ENCODE peak calls at places on chromosomes 1 and 21, in seven cellular contexts. One of them, this sample, is unnamed.
A peak's percentile ranks its signal among the peaks of the same experiment; 100 is the strongest.

GRCh38 chr21:37435719-37436118 is 69.1 kb downstream of the DYRK1A start:
- DNase-seq in GM12892: no peak
- DNase-seq in GM12878: no peak
- DNase-seq in H1: no peak
- DNase-seq in K562: no peak
- DNase-seq in HepG2: no peak
- DNase-seq in SK-N-SH: no peak
- DNase-seq in this sample: no peak

GRCh38 chr1:150477733-150478132 is 9.5 kb upstream of the TARS2 start:
- DNase-seq in HepG2: no peak
- DNase-seq in K562: no peak
- DNase-seq in H1: no peak
- DNase-seq in GM12892: no peak
- DNase-seq in SK-N-SH: no peak
- DNase-seq in GM12878: no peak
- DNase-seq in this sample: no peak

GRCh38 chr1:209746469-209747269 is 9.2 kb upstream of the TRAF3IP3 start:
- DNase-seq in SK-N-SH: no peak
- DNase-seq in HepG2: no peak
- DNase-seq in H1: no peak
- DNase-seq in GM12878: no peak
- DNase-seq in GM12892: no peak
- DNase-seq in K562: no peak
- DNase-seq in this sample: no peak

GRCh38 chr1:154869351-154870116 is 547 bp downstream of the KCNN3 start:
- DNase-seq in K562: no peak
- DNase-seq in H1: no peak
- DNase-seq in SK-N-SH: peak; percentile 80
- DNase-seq in GM12892: no peak
- DNase-seq in HepG2: no peak
- DNase-seq in GM12878: no peak
- DNase-seq in this sample: no peak

GRCh38 chr1:208047476-208047934 is 136.6 kb upstream of the CD34 start:
- DNase-seq in GM12892: no peak
- DNase-seq in K562: no peak
- DNase-seq in HepG2: peak; percentile 68
- DNase-seq in GM12878: no peak
- DNase-seq in SK-N-SH: no peak
- DNase-seq in H1: no peak
- DNase-seq in this sample: no peak

GRCh38 chr1:5907966-5908365 is 84.3 kb downstream of the NPHP4 start:
- DNase-seq in SK-N-SH: no peak
- DNase-seq in GM12878: no peak
- DNase-seq in GM12892: no peak
- DNase-seq in HepG2: no peak
- DNase-seq in H1: peak; percentile 31
- DNase-seq in K562: no peak
- DNase-seq in this sample: no peak

GRCh38 chr1:44037154-44037553 is 5.9 kb upstream of the SLC6A9 start:
- DNase-seq in K562: no peak
- DNase-seq in H1: no peak
- DNase-seq in HepG2: no peak
- DNase-seq in GM12892: no peak
- DNase-seq in GM12878: no peak
- DNase-seq in SK-N-SH: no peak
- DNase-seq in this sample: no peak

GRCh38 chr21:33789697-33790096 is 125.9 kb downstream of the ATP5PO start:
- DNase-seq in SK-N-SH: no peak
- DNase-seq in K562: no peak
- DNase-seq in H1: no peak
- DNase-seq in GM12892: no peak
- DNase-seq in GM12878: no peak
- DNase-seq in HepG2: no peak
- DNase-seq in this sample: no peak

GRCh38 chr1:201769966-201770365 is 59.0 kb upstream of the IPO9 start:
- DNase-seq in GM12878: no peak
- DNase-seq in GM12892: no peak
- DNase-seq in HepG2: no peak
- DNase-seq in H1: no peak
- DNase-seq in SK-N-SH: no peak
- DNase-seq in K562: no peak
- DNase-seq in this sample: no peak

GRCh38 chr1:44531785-44532566 is 126.9 kb downstream of the RNF220 start:
- DNase-seq in SK-N-SH: no peak
- DNase-seq in GM12892: no peak
- DNase-seq in HepG2: peak; percentile 74
- DNase-seq in GM12878: peak; percentile 16
- DNase-seq in H1: no peak
- DNase-seq in K562: peak; percentile 88
- DNase-seq in this sample: no peak

GRCh38 chr1:177964336-177964735 is 5.5 kb downstream of the SEC16B start:
- DNase-seq in HepG2: no peak
- DNase-seq in GM12892: no peak
- DNase-seq in GM12878: no peak
- DNase-seq in K562: no peak
- DNase-seq in H1: no peak
- DNase-seq in SK-N-SH: no peak
- DNase-seq in this sample: no peak

GRCh38 chr1:212967767-212968166 is 17.4 kb downstream of the VASH2 start:
- DNase-seq in SK-N-SH: peak; percentile 57
- DNase-seq in K562: peak; percentile 84
- DNase-seq in GM12892: no peak
- DNase-seq in GM12878: no peak
- DNase-seq in H1: no peak
- DNase-seq in HepG2: peak; percentile 45
- DNase-seq in this sample: no peak

GRCh38 chr1:89836252-89836996 is 15.6 kb downstream of the LRRC8D start:
- DNase-seq in SK-N-SH: no peak
- DNase-seq in H1: no peak
- DNase-seq in HepG2: peak; percentile 88
- DNase-seq in K562: no peak
- DNase-seq in GM12892: no peak
- DNase-seq in GM12878: no peak
- DNase-seq in this sample: no peak

GRCh38 chr1:24856787-24857527 is 73.1 kb downstream of the RUNX3 start:
- DNase-seq in H1: no peak
- DNase-seq in GM12892: no peak
- DNase-seq in HepG2: no peak
- DNase-seq in SK-N-SH: no peak
- DNase-seq in GM12878: no peak
- DNase-seq in K562: no peak
- DNase-seq in this sample: no peak

GRCh38 chr1:212794561-212795014 is 2.9 kb downstream of the TATDN3 start:
- DNase-seq in GM12892: peak; percentile 32
- DNase-seq in H1: no peak
- DNase-seq in K562: no peak
- DNase-seq in SK-N-SH: no peak
- DNase-seq in GM12878: peak; percentile 90
- DNase-seq in HepG2: peak; percentile 47
- DNase-seq in this sample: peak; percentile 34

GRCh38 chr1:3063379-3064295 is 5.4 kb upstream of the PRDM16 start:
- DNase-seq in K562: no peak
- DNase-seq in GM12892: no peak
- DNase-seq in SK-N-SH: no peak
- DNase-seq in HepG2: no peak
- DNase-seq in H1: peak; percentile 66
- DNase-seq in GM12878: no peak
- DNase-seq in this sample: no peak

GRCh38 chr21:42164064-42164789 is 54.7 kb upstream of the ABCG1 start:
- DNase-seq in HepG2: peak; percentile 24
- DNase-seq in K562: peak; percentile 41
- DNase-seq in GM12878: no peak
- DNase-seq in SK-N-SH: peak; percentile 52
- DNase-seq in GM12892: peak; percentile 60
- DNase-seq in H1: no peak
- DNase-seq in this sample: peak; percentile 63

GRCh38 chr1:155093938-155094621 is 15.4 kb downstream of the EFNA3 start:
- DNase-seq in K562: peak; percentile 71
- DNase-seq in HepG2: peak; percentile 46
- DNase-seq in SK-N-SH: peak; percentile 77
- DNase-seq in GM12892: no peak
- DNase-seq in H1: peak; percentile 54
- DNase-seq in GM12878: no peak
- DNase-seq in this sample: no peak

GRCh38 chr1:190663962-190664361 is 186.3 kb upstream of the BRINP3 start:
- DNase-seq in SK-N-SH: no peak
- DNase-seq in GM12878: no peak
- DNase-seq in HepG2: no peak
- DNase-seq in GM12892: no peak
- DNase-seq in H1: no peak
- DNase-seq in K562: no peak
- DNase-seq in this sample: no peak

GRCh38 chr1:190658907-190659306 is 181.2 kb upstream of the BRINP3 start:
- DNase-seq in HepG2: no peak
- DNase-seq in SK-N-SH: no peak
- DNase-seq in K562: no peak
- DNase-seq in GM12878: no peak
- DNase-seq in H1: no peak
- DNase-seq in GM12892: no peak
- DNase-seq in this sample: no peak
- TF ChIP-seq TAF1 in HepG2: no peak
- TF ChIP-seq TAF1 in SK-N-SH: no peak
- TF ChIP-seq TAF1 in K562: no peak
- TF ChIP-seq TAF1 in GM12878: no peak
- TF ChIP-seq TAF1 in H1: no peak
- TF ChIP-seq TAF1 in GM12892: no peak
- TF ChIP-seq TAF1 in this sample: no peak

GRCh38 chr1:23286401-23286800 is 57.7 kb downstream of the HNRNPR start:
- DNase-seq in H1: no peak
- DNase-seq in HepG2: no peak
- DNase-seq in K562: no peak
- DNase-seq in GM12878: no peak
- DNase-seq in GM12892: no peak
- DNase-seq in SK-N-SH: no peak
- DNase-seq in this sample: no peak
- TF ChIP-seq TAF1 in H1: no peak
- TF ChIP-seq TAF1 in HepG2: no peak
- TF ChIP-seq TAF1 in K562: no peak
- TF ChIP-seq TAF1 in GM12878: no peak
- TF ChIP-seq TAF1 in GM12892: no peak
- TF ChIP-seq TAF1 in SK-N-SH: no peak
- TF ChIP-seq TAF1 in this sample: no peak

GRCh38 chr1:15036101-15036500 is 117.4 kb upstream of the TMEM51 start:
- DNase-seq in H1: no peak
- DNase-seq in GM12892: no peak
- DNase-seq in K562: no peak
- DNase-seq in HepG2: no peak
- DNase-seq in GM12878: no peak
- DNase-seq in SK-N-SH: no peak
- DNase-seq in this sample: no peak

GRCh38 chr1:15039017-15039648 is 114.4 kb upstream of the TMEM51 start:
- DNase-seq in K562: no peak
- DNase-seq in H1: no peak
- DNase-seq in SK-N-SH: no peak
- DNase-seq in GM12892: no peak
- DNase-seq in HepG2: no peak
- DNase-seq in GM12878: no peak
- DNase-seq in this sample: no peak

GRCh38 chr1:15035236-15035635 is 118.3 kb upstream of the TMEM51 start:
- DNase-seq in H1: no peak
- DNase-seq in HepG2: no peak
- DNase-seq in GM12878: no peak
- DNase-seq in GM12892: no peak
- DNase-seq in SK-N-SH: no peak
- DNase-seq in K562: no peak
- DNase-seq in this sample: no peak

GRCh38 chr1:15039901-15040300 is 113.6 kb upstream of the TMEM51 start:
- DNase-seq in HepG2: no peak
- DNase-seq in SK-N-SH: no peak
- DNase-seq in H1: no peak
- DNase-seq in GM12892: no peak
- DNase-seq in K562: no peak
- DNase-seq in GM12878: no peak
- DNase-seq in this sample: no peak

GRCh38 chr1:15038232-15039016 is 115.1 kb upstream of the TMEM51 start:
- DNase-seq in HepG2: peak; percentile 61
- DNase-seq in K562: peak; percentile 61
- DNase-seq in H1: no peak
- DNase-seq in SK-N-SH: peak; percentile 55
- DNase-seq in GM12878: no peak
- DNase-seq in GM12892: no peak
- DNase-seq in this sample: no peak
- TF ChIP-seq TAF1 in HepG2: no peak
- TF ChIP-seq TAF1 in K562: no peak
- TF ChIP-seq TAF1 in H1: no peak
- TF ChIP-seq TAF1 in SK-N-SH: no peak
- TF ChIP-seq TAF1 in GM12878: no peak
- TF ChIP-seq TAF1 in GM12892: no peak
- TF ChIP-seq TAF1 in this sample: no peak

GRCh38 chr1:163315773-163316374 is 5.9 kb upstream of the NUF2 start:
- DNase-seq in GM12878: no peak
- DNase-seq in K562: peak; percentile 22
- DNase-seq in SK-N-SH: peak; percentile 12
- DNase-seq in GM12892: no peak
- DNase-seq in H1: no peak
- DNase-seq in HepG2: peak; percentile 31
- DNase-seq in this sample: no peak
- TF ChIP-seq TAF1 in GM12878: no peak
- TF ChIP-seq TAF1 in K562: no peak
- TF ChIP-seq TAF1 in SK-N-SH: no peak
- TF ChIP-seq TAF1 in GM12892: no peak
- TF ChIP-seq TAF1 in H1: no peak
- TF ChIP-seq TAF1 in HepG2: no peak
- TF ChIP-seq TAF1 in this sample: no peak

DNA sequence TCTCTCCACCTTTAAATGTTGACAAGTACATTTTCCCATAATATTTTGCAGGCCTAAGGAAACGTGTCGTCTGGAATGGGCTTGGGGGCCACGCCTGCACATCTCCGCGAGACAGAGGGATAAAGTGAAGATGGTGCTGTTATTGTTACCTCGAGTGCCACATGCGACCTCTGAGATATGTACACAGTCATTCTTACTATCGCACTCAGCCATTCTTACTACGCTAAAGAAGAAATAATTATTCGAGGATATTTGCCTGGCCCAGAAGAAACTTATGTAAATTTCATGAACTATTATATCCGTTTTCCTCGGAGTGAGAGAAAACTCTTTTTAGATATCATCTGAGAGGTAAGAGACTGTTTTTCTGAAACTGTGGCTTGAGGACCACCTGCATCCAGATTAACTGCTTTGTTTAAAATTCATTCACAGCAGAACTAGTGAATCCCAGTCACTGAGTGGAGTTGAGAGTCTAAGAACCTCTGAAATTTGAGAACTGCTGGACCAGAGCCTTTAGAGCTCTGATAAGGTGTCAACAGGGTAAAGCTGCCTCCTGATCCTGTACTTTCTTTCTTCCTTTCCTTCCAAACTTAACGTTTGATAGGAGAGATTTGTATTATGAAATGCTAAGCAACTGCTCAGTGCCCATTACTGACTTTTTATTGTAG is 808 bp downstream of the EXO1 start:
- DNase-seq in GM12892: no peak
- DNase-seq in K562: no peak
- DNase-seq in H1: no peak
- DNase-seq in GM12878: no peak
- DNase-seq in HepG2: no peak
- DNase-seq in SK-N-SH: no peak
- DNase-seq in this sample: no peak
- TF ChIP-seq TAF1 in GM12892: no peak
- TF ChIP-seq TAF1 in K562: peak; percentile 10
- TF ChIP-seq TAF1 in H1: no peak
- TF ChIP-seq TAF1 in GM12878: no peak
- TF ChIP-seq TAF1 in HepG2: no peak
- TF ChIP-seq TAF1 in SK-N-SH: no peak
- TF ChIP-seq TAF1 in this sample: no peak

GRCh38 chr21:16007933-16008332 is 278.2 kb downstream of the USP25 start:
- DNase-seq in K562: no peak
- DNase-seq in HepG2: no peak
- DNase-seq in SK-N-SH: no peak
- DNase-seq in GM12878: no peak
- DNase-seq in H1: no peak
- DNase-seq in GM12892: no peak
- DNase-seq in this sample: no peak
- TF ChIP-seq TAF1 in K562: no peak
- TF ChIP-seq TAF1 in HepG2: no peak
- TF ChIP-seq TAF1 in SK-N-SH: no peak
- TF ChIP-seq TAF1 in GM12878: no peak
- TF ChIP-seq TAF1 in H1: no peak
- TF ChIP-seq TAF1 in GM12892: no peak
- TF ChIP-seq TAF1 in this sample: no peak

This sample was measured in GM12891.